ENCODE peak calls at places on chromosomes 5 and 9, in five cellular contexts. B is IMR-90, V is A549, E is spleen, A is SK-N-SH. G is an unnamed sample.

GRCh38 chr9:22528485-22528884 is 81.9 kb downstream of the DMRTA1 start:
- DNase-seq in B (peak), V (peak), E (no peak), A (no peak), G (no peak)

GRCh38 chr5:67301285-67301904 is 104.8 kb upstream of the CD180 start:
- DNase-seq in B (peak), V (no peak), E (no peak), A (no peak), G (peak)

GRCh38 chr5:6743161-6743560 is 29.9 kb downstream of the TENT4A start:
- DNase-seq in B (no peak), V (no peak), E (peak), A (no peak), G (no peak)

GRCh38 chr5:50667653-50668403 is 1.4 kb downstream of the PARP8 start:
- DNase-seq in B (peak), V (no peak), E (peak), A (peak), G (peak)

GRCh38 chr5:111641533-111642230 is 115.3 kb downstream of the NREP start:
- DNase-seq in B (peak), V (no peak), E (no peak), A (no peak), G (peak)

GRCh38 chr9:5626727-5627634 is 1.9 kb upstream of the RIC1 start:
- DNase-seq in B (peak), V (peak), E (no peak), A (peak), G (peak)

GRCh38 chr5:159893020-159893695 is 23.1 kb upstream of the ADRA1B start:
- DNase-seq in B (no peak), V (no peak), E (no peak), A (no peak), G (no peak)

GRCh38 chr9:82600536-82601271 is 462.2 kb downstream of the RASEF start:
- DNase-seq in B (no peak), V (no peak), E (no peak), A (no peak), G (no peak)

GRCh38 chr9:21576331-21577189 is 94.4 kb upstream of the IFNE start:
- DNase-seq in B (peak), V (peak), E (no peak), A (no peak), G (peak)

GRCh38 chr9:75149841-75150241 is 61.5 kb downstream of the OSTF1 start:
- DNase-seq in B (no peak), V (no peak), E (no peak), A (no peak), G (peak)

GRCh38 chr9:93037476-93037971 is 21.0 kb upstream of the SUSD3 start:
- DNase-seq in B (no peak), V (no peak), E (peak), A (no peak), G (no peak)

GRCh38 chr9:69519470-69520240 is 152.5 kb downstream of the APBA1 start:
- DNase-seq in B (no peak), V (no peak), E (no peak), A (no peak), G (no peak)

GRCh38 chr5:157020508-157021213 is 38.3 kb downstream of the HAVCR1 start:
- DNase-seq in B (no peak), V (no peak), E (no peak), A (no peak), G (no peak)

GRCh38 chr5:179623906-179624741 is 653 bp upstream of the HNRNPH1 start:
- DNase-seq in B (peak), V (no peak), E (peak), A (no peak), G (peak)

GRCh38 chr5:1925111-1926070 is 42.7 kb upstream of the IRX4 start:
- DNase-seq in B (no peak), V (no peak), E (no peak), A (no peak), G (no peak)

GRCh38 chr9:114735732-114736131 is 53.7 kb upstream of the TEX48 start:
- DNase-seq in B (no peak), V (no peak), E (no peak), A (no peak), G (peak)

GRCh38 chr5:158200624-158201023 is 341.7 kb upstream of the CLINT1 start:
- DNase-seq in B (no peak), V (no peak), E (no peak), A (no peak), G (no peak)

GRCh38 chr9:73050062-73050814 is 97.4 kb upstream of the ALDH1A1 start:
- DNase-seq in B (peak), V (peak), E (no peak), A (no peak), G (peak)
- H3K4me3 ChIP-seq in B (no peak), V (peak), E (no peak), A (no peak), G (no peak)

DNA sequence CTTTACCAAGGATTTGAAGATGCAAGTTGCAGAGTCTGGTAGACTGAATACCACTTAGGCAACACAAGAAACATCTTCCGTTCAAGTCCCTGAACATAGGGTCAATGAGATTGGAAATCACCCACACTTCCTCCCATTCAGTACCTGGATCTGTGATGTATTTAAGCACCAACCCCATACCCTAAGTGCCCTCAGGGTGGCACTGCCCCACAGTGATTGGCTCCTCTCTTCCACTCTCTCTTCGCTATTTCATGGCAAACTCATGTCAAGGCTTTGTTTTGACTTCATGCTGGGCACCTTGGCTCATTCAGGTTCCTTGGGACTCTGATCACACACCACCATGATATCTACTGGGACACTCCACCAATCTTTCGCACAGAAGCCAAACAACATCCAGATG is 53.7 kb downstream of the GGTA1 start:
- DNase-seq in B (no peak), V (peak), E (no peak), A (no peak), G (no peak)
- TF ChIP-seq CTCF in B (no peak), V (peak), E (no peak), A (peak), G (no peak)

DNA sequence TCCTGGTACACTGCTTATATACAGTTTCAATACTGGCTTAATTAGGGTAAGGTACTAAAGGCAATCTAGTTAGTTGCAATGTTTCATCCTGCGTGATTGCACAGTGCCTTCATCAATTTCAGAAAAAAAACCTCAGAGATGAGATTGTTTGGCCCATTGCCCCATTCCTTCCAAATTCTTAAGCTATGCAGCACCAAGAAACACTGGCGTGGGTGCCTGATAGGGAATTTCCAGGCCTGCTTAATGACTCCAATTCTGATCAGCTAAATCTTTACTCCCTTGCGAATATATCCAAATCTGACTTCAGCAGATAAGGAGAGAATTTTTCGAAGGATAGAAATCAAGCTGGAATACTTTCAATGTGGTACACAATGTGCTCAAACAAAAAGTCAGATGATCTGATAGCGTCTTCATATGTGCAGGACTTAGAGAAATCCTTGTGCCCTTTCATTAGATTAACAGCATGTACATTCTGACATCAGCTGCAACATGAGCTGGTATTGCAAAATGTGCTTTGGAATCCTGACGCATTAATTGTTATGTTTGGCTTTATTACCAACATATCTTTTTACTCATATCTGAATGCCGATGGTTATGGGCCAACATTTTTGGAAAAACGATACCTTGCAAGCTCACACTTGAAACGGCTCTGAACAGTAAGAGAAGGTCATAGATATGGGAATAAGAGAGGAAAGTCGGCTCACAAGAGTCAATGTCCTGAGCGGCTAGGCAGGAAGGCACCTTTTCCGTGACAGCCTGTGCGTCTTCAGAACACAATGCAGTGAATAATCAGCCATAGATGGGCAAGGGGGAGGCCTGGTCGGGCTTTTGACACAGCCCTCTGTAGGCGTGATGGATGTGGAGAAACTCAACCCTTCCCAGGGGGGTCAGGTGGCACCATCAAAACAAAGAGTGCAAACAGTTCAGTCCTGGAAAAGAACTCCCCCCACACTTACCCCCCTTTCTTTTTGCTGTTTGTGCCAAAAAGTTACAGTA is 36.3 kb upstream of the GAS1 start:
- DNase-seq in B (peak), V (no peak), E (no peak), A (no peak), G (peak)
- H3K4me3 ChIP-seq in B (no peak), V (no peak), E (no peak), A (peak), G (no peak)

GRCh38 chr9:110141118-110141797 is 66.7 kb downstream of the C9orf152 start:
- DNase-seq in B (peak), V (peak), E (no peak), A (no peak), G (peak)

GRCh38 chr9:110142253-110142652 is 65.7 kb downstream of the C9orf152 start:
- DNase-seq in B (no peak), V (no peak), E (no peak), A (no peak), G (no peak)

GRCh38 chr9:110143969-110144545 is 63.9 kb downstream of the C9orf152 start:
- DNase-seq in B (no peak), V (no peak), E (no peak), A (no peak), G (no peak)

GRCh38 chr9:110140276-110140675 is 67.7 kb downstream of the C9orf152 start:
- DNase-seq in B (no peak), V (no peak), E (no peak), A (no peak), G (no peak)

DNA sequence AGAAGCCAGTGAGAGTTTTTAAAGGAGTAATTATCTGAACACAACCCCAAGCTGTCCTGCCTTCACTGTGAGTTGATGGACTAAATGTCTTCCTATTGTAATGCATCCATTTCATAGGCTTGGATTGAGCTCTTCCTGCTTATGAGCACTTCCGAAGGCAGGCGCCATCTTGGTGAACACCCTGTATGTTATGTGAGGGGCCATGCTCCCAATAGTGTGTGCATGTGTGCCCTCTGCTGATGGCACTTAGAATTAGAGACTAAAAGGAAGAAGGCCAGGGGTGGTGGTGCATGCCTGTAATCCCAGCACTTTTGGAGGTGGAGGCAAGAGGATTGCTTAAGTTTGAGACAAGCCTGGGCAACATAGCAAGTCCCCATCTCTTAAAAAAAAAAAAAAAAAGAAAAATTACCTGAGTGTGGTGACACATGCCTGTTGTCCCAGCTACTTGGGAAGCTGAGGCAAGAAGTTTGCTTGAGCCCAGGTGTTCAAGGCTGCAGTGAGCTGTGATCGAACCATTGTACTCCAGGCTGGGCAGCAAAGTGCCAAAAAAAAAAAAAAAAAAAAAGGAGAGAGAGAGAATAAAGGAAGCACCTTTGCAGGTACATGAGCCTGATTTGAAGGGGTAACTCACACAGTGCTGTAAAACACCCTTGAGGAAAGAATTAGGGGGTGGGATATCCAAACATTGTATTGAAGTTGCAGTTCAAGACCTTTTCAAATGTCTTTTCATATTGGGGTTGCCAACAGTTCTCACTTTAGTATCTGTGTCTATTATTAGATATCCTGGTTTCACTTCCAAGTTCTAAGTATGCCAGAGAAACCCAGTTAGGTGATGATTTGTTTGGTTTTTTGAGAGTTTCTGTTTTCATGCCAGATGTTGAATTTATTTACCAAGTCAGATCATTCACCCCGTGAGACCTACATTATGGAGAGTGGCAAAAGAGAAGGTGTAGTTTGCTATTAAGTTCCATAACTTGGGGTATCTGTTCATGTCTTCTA is 64.8 kb downstream of the C9orf152 start:
- DNase-seq in B (no peak), V (peak), E (no peak), A (peak), G (no peak)
- TF ChIP-seq CTCF in B (peak), V (no peak), E (no peak), A (no peak), G (peak)

GRCh38 chr5:115297043-115297442 is 589 bp upstream of the CCDC112 start:
- DNase-seq in B (no peak), V (peak), E (no peak), A (no peak), G (peak)
- H3K4me3 ChIP-seq in B (peak), V (peak), E (peak), A (peak), G (peak)

GRCh38 chr5:657570-657969 is 35.6 kb downstream of the TPPP start:
- DNase-seq in B (peak), V (no peak), E (no peak), A (no peak), G (peak)

GRCh38 chr5:654071-654778 is 38.9 kb downstream of the TPPP start:
- DNase-seq in B (no peak), V (no peak), E (peak), A (no peak), G (no peak)

GRCh38 chr5:652773-653350 is 40.3 kb downstream of the TPPP start:
- DNase-seq in B (no peak), V (no peak), E (peak), A (no peak), G (no peak)

GRCh38 chr5:658103-658502 is 35.0 kb downstream of the TPPP start:
- DNase-seq in B (no peak), V (no peak), E (peak), A (no peak), G (no peak)

GRCh38 chr5:655406-655805 is 37.7 kb downstream of the TPPP start:
- DNase-seq in B (no peak), V (no peak), E (no peak), A (no peak), G (no peak)
- TF ChIP-seq CTCF in B (no peak), V (no peak), E (no peak), A (no peak), G (no peak)

DNA sequence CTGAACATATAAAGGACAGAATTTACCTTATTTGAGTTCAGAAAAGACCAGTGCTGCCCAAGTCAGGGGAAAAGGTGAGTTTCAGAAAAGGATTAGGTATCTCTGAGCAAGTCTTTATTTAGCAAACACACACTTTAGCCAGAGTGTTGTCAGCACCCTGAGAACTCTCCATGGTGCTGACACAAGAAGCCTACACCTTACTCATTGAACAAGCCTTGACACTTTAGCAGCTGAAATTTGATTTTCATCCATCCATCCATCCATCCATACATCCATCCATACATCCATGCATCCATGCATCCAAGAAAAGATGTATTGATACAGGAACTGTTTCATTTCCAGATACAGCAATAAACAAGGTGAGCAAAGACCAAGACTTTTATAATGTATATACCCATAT is 311.2 kb downstream of the TRIM32 start:
- DNase-seq in B (peak), V (no peak), E (no peak), A (no peak), G (peak)
- H3K4me3 ChIP-seq in B (no peak), V (no peak), E (no peak), A (no peak), G (no peak)

GRCh38 chr5:145345883-145346282 is 489.3 kb downstream of the PRELID2 start:
- DNase-seq in B (peak), V (no peak), E (no peak), A (no peak), G (no peak)

GRCh38 chr5:145341842-145342241 is 493.3 kb downstream of the PRELID2 start:
- DNase-seq in B (peak), V (peak), E (no peak), A (no peak), G (no peak)

GRCh38 chr5:145350501-145350900 is 484.6 kb downstream of the PRELID2 start:
- DNase-seq in B (peak), V (no peak), E (no peak), A (no peak), G (no peak)

GRCh38 chr5:145347026-145347616 is 488.0 kb downstream of the PRELID2 start:
- DNase-seq in B (peak), V (peak), E (no peak), A (peak), G (peak)
- TF ChIP-seq CTCF in B (peak), V (peak), E (no peak), A (peak), G (peak)

GRCh38 chr5:139133237-139133636 is 64.9 kb downstream of the SIL1 start:
- DNase-seq in B (no peak), V (no peak), E (no peak), A (no peak), G (no peak)

GRCh38 chr5:139131062-139131856 is 66.9 kb downstream of the SIL1 start:
- DNase-seq in B (peak), V (no peak), E (no peak), A (no peak), G (peak)

GRCh38 chr5:139130217-139130616 is 68.0 kb downstream of the SIL1 start:
- DNase-seq in B (no peak), V (no peak), E (no peak), A (no peak), G (no peak)

GRCh38 chr5:139132515-139132914 is 65.7 kb downstream of the SIL1 start:
- DNase-seq in B (no peak), V (no peak), E (no peak), A (no peak), G (no peak)

GRCh38 chr5:139131881-139132480 is 66.2 kb downstream of the SIL1 start:
- DNase-seq in B (peak), V (no peak), E (no peak), A (no peak), G (no peak)
- H3K4me3 ChIP-seq in B (no peak), V (no peak), E (no peak), A (no peak), G (no peak)